ENCODE peak calls at places on chromosome 16, in five cellular contexts. K is HL-60, J is transverse colon, V is K562, M is breast epithelium. P is an unnamed sample.

GRCh38 chr16:89910717-89911354 is 7.8 kb upstream of the MC1R start:
- DNase-seq in K (no peak), J (no peak), V (no peak), M (no peak), P (no peak)

GRCh38 chr16:11139624-11140375 is 116.2 kb downstream of the SOCS1 start:
- DNase-seq in K (no peak), J (no peak), V (no peak), M (no peak), P (no peak)

GRCh38 chr16:10120953-10121352 is 61.3 kb downstream of the GRIN2A start:
- DNase-seq in K (no peak), J (no peak), V (no peak), M (no peak), P (no peak)

GRCh38 chr16:73210084-73210483 is 162.2 kb upstream of the ZFHX3 start:
- DNase-seq in K (no peak), J (no peak), V (no peak), M (no peak), P (no peak)

GRCh38 chr16:79767597-79768280 is 167.2 kb upstream of the MAF start:
- DNase-seq in K (no peak), J (peak), V (no peak), M (no peak), P (no peak)

GRCh38 chr16:52499061-52499460 is 47.9 kb downstream of the TOX3 start:
- DNase-seq in K (no peak), J (no peak), V (no peak), M (no peak), P (no peak)

GRCh38 chr16:23836078-23836403 is 258 bp downstream of the PRKCB start:
- DNase-seq in K (no peak), J (no peak), V (no peak), M (no peak), P (no peak)

GRCh38 chr16:66549284-66550131 is at the start of gene TK2:
- DNase-seq in K (no peak), J (peak), V (peak), M (no peak), P (peak)

DNA sequence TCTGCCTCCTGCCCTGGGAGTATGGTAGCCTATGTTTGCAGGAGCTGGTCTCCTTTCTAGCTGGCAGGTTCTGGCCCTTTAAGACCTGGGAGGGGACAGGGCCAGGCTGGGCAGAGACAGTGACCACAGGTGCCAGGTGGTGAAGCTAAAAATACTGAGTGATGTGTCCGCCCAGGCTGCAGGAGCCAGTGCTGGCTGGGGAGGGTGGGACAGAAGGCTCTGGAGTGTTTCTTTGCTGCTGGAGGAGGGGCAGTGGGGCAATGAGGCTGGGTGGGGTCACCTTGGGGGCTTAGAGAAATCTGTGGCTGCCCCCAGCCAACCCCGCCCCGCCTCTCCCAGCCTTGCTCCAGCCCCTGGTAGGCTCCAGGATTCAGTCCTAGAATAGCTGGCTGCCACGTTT is 30.4 kb upstream of the SBK1 start:
- DNase-seq in K (no peak), J (peak), V (no peak), M (no peak), P (no peak)
- TF ChIP-seq POLR2AphosphoS5 in K (no peak), J (no peak), V (no peak), M (no peak), P (no peak)

DNA sequence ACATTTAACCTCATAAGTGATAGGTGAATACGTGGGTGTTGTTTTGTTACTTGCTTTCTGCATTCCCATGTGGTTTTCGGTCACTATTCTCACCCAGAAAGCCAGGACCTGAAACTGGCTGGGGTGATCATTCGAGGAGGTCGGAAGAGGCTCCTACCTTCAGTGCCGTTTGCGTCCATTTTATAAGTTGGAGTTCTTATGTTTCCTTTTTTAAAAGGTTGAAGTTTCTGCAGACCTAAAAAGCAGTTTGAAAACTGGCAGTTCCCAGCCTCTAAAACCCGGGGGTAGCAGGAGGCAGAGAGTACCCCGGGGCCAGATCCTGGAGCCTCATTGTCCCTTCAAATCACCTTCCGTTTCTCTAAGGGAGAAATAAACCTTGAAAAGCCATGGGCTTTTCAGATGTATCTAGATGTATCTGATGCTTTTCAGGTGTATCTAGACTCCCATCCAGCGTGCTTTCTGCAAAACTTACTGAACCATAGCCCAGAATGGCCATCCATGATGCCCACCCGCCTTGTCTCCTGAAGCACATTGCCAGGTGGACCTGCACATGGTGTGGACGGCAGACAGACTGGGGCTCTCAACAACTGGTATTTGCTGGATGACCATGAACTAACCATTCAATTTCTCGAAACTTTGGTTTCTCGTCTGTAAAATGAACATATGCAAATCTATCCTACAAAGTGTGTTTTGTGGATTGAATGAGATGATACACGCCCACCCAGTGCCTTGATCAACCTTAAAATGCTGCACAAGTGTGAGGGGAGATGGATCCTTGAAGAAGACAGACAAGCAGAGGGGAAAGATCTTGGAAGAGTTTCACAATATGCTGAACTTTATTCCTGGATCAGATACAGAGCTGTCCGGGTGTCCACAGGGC is 1.3 kb downstream of the NLRC5 start:
- DNase-seq in K (no peak), J (peak), V (no peak), M (no peak), P (no peak)
- TF ChIP-seq POLR2AphosphoS5 in K (no peak), J (no peak), V (no peak), M (no peak), P (no peak)

GRCh38 chr16:27932542-27933178 is 130.9 kb downstream of the GSG1L start:
- DNase-seq in K (no peak), J (no peak), V (no peak), M (no peak), P (no peak)
- TF ChIP-seq POLR2AphosphoS5 in K (no peak), J (no peak), V (no peak), M (no peak), P (no peak)

DNA sequence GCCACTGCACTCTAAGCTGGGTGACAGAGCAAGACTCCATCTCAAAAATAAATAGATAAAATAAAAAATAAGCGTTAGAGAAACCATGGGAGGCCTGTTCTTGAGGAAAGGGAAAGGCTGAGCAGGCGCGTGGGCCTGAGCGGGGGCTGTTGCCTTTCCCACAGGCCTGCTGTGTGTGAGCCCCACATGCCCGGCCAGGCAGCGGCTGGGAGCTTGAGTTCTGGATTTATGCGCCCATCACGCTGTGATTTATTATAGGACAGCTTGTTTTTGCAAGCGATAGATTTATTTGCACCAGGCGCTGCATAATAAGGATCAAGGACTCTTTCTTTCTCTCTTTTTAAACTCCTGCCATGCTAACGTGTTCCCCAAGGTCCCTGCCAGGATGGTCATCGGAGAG is 14.8 kb upstream of the WFDC1 start:
- DNase-seq in K (no peak), J (no peak), V (no peak), M (no peak), P (no peak)
- TF ChIP-seq POLR2AphosphoS5 in K (no peak), J (no peak), V (no peak), M (no peak), P (no peak)

GRCh38 chr16:1167276-1168107 is 14.6 kb downstream of the CACNA1H start:
- DNase-seq in K (no peak), J (no peak), V (no peak), M (no peak), P (no peak)

GRCh38 chr16:1168837-1169236 is 15.9 kb downstream of the CACNA1H start:
- DNase-seq in K (no peak), J (no peak), V (no peak), M (no peak), P (no peak)

GRCh38 chr16:1171001-1171400 is 18.1 kb downstream of the CACNA1H start:
- DNase-seq in K (no peak), J (no peak), V (no peak), M (no peak), P (no peak)

GRCh38 chr16:1170076-1170418 is 17.1 kb downstream of the CACNA1H start:
- DNase-seq in K (no peak), J (no peak), V (no peak), M (no peak), P (no peak)

DNA sequence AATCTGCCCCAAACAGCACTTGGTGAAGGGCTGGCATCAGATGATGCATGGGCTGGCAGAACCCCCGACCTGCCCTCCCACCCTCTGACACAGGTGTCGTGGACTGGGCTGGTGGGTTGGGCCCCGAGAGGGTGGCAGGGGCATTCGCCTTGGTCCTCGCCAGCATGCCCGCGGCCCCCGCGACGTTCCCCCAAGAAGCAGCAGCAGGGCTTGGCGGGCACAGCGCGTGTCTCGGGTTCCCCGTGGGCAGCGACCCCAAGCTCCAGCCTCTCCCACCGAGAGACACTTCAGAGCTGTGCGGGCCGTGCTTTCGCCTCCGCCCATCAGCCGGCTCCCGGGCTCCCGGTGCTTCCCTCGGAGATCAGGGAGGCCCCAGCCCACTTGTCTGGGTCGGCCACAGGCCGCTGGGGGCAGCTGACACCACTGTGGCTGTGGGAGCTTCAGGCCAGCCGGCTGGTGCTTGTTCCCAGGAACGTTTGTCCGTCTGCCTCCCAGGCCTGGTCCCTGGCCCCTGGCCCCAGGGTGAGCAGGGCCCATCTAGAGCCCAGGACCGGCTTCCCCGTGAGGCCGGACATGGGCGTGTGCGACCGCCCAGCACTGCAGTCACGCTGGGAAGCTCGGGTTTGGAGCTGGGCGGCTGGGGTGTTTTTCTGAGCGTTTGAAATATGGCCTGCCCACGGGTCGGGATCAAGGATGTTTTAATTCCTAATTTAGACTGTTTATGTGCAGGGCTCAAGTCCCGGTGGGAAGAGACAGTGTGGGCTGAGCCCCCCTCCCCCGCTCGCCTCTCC is 16.6 kb downstream of the CACNA1H start:
- DNase-seq in K (no peak), J (peak), V (no peak), M (no peak), P (no peak)
- TF ChIP-seq POLR2AphosphoS5 in K (no peak), J (peak), V (no peak), M (no peak), P (no peak)

GRCh38 chr16:12421688-12422087 is 382.0 kb downstream of the CPPED1 start:
- DNase-seq in K (no peak), J (no peak), V (no peak), M (no peak), P (no peak)
- TF ChIP-seq POLR2AphosphoS5 in K (no peak), J (no peak), V (no peak), M (no peak), P (no peak)

GRCh38 chr16:50208460-50208931 is 55.4 kb downstream of the TENT4B start:
- DNase-seq in K (no peak), J (no peak), V (no peak), M (no peak), P (no peak)
- TF ChIP-seq POLR2AphosphoS5 in K (no peak), J (no peak), V (no peak), M (no peak), P (no peak)

GRCh38 chr16:4410335-4411075 is 5.9 kb downstream of the CORO7 start:
- DNase-seq in K (no peak), J (peak), V (no peak), M (peak), P (no peak)
- TF ChIP-seq POLR2AphosphoS5 in K (no peak), J (peak), V (no peak), M (no peak), P (no peak)